ENCODE peak calls at places on chromosomes 7 and 10, in seven cellular contexts. One of them, this sample, is unnamed.

GRCh38 chr7:139231513-139232376 is 708 bp downstream of the UBN2 start:
- DNase-seq in endothelial cell: peak
- DNase-seq in HCT116: no peak
- DNase-seq in B cell: peak
- DNase-seq in AG09319: no peak
- DNase-seq in sigmoid colon: peak
- DNase-seq in upper lobe of right lung: peak
- DNase-seq in this sample: peak

GRCh38 chr7:55343002-55343781 is 21.9 kb upstream of the LANCL2 start:
- DNase-seq in B cell: no peak
- DNase-seq in AG09319: no peak
- DNase-seq in endothelial cell: no peak
- DNase-seq in sigmoid colon: no peak
- DNase-seq in upper lobe of right lung: no peak
- DNase-seq in HCT116: no peak
- DNase-seq in this sample: no peak

GRCh38 chr7:41219276-41219675 is 483.6 kb downstream of the INHBA start:
- DNase-seq in HCT116: no peak
- DNase-seq in B cell: no peak
- DNase-seq in endothelial cell: no peak
- DNase-seq in sigmoid colon: no peak
- DNase-seq in upper lobe of right lung: no peak
- DNase-seq in AG09319: no peak
- DNase-seq in this sample: no peak

GRCh38 chr10:62581351-62581750 is 207.2 kb downstream of the ZNF365 start:
- DNase-seq in AG09319: no peak
- DNase-seq in B cell: no peak
- DNase-seq in upper lobe of right lung: no peak
- DNase-seq in sigmoid colon: no peak
- DNase-seq in HCT116: no peak
- DNase-seq in endothelial cell: no peak
- DNase-seq in this sample: no peak

GRCh38 chr7:46839651-46840050 is 742.3 kb downstream of the TNS3 start:
- DNase-seq in sigmoid colon: no peak
- DNase-seq in upper lobe of right lung: no peak
- DNase-seq in HCT116: no peak
- DNase-seq in AG09319: no peak
- DNase-seq in endothelial cell: no peak
- DNase-seq in B cell: no peak
- DNase-seq in this sample: no peak

GRCh38 chr7:42843209-42843800 is 68.6 kb downstream of the C7orf25 start:
- DNase-seq in endothelial cell: peak
- DNase-seq in AG09319: no peak
- DNase-seq in HCT116: peak
- DNase-seq in B cell: no peak
- DNase-seq in upper lobe of right lung: peak
- DNase-seq in sigmoid colon: peak
- DNase-seq in this sample: peak

GRCh38 chr7:35349001-35349400 is 95.1 kb upstream of the TBX20 start:
- DNase-seq in sigmoid colon: no peak
- DNase-seq in B cell: no peak
- DNase-seq in endothelial cell: no peak
- DNase-seq in AG09319: no peak
- DNase-seq in upper lobe of right lung: no peak
- DNase-seq in HCT116: no peak
- DNase-seq in this sample: no peak

GRCh38 chr10:2232479-2232878 is 495.2 kb upstream of the ADARB2 start:
- DNase-seq in upper lobe of right lung: no peak
- DNase-seq in B cell: no peak
- DNase-seq in endothelial cell: no peak
- DNase-seq in sigmoid colon: no peak
- DNase-seq in HCT116: no peak
- DNase-seq in AG09319: no peak
- DNase-seq in this sample: no peak

GRCh38 chr7:36400023-36400422 is 10.4 kb downstream of the ANLN start:
- DNase-seq in AG09319: no peak
- DNase-seq in HCT116: no peak
- DNase-seq in sigmoid colon: no peak
- DNase-seq in endothelial cell: no peak
- DNase-seq in upper lobe of right lung: no peak
- DNase-seq in B cell: no peak
- DNase-seq in this sample: no peak

GRCh38 chr10:101044117-101044516 is 13.1 kb downstream of the SFXN3 start:
- DNase-seq in B cell: no peak
- DNase-seq in endothelial cell: no peak
- DNase-seq in HCT116: no peak
- DNase-seq in upper lobe of right lung: no peak
- DNase-seq in sigmoid colon: no peak
- DNase-seq in AG09319: no peak
- DNase-seq in this sample: no peak

GRCh38 chr7:64400401-64400800 is 86.6 kb downstream of the ZNF736 start:
- DNase-seq in upper lobe of right lung: no peak
- DNase-seq in endothelial cell: no peak
- DNase-seq in HCT116: no peak
- DNase-seq in AG09319: no peak
- DNase-seq in sigmoid colon: no peak
- DNase-seq in B cell: no peak
- DNase-seq in this sample: no peak

GRCh38 chr7:20310963-20311742 is 19.5 kb upstream of the ITGB8 start:
- DNase-seq in HCT116: peak
- DNase-seq in AG09319: no peak
- DNase-seq in endothelial cell: no peak
- DNase-seq in upper lobe of right lung: no peak
- DNase-seq in B cell: no peak
- DNase-seq in sigmoid colon: no peak
- DNase-seq in this sample: no peak

GRCh38 chr10:1274098-1274745 is 218.0 kb downstream of the WDR37 start:
- DNase-seq in upper lobe of right lung: no peak
- DNase-seq in sigmoid colon: no peak
- DNase-seq in endothelial cell: no peak
- DNase-seq in HCT116: no peak
- DNase-seq in B cell: no peak
- DNase-seq in AG09319: no peak
- DNase-seq in this sample: no peak

GRCh38 chr10:116469437-116469836 is 41.8 kb downstream of the PNLIPRP3 start:
- DNase-seq in endothelial cell: no peak
- DNase-seq in B cell: no peak
- DNase-seq in AG09319: no peak
- DNase-seq in upper lobe of right lung: no peak
- DNase-seq in HCT116: no peak
- DNase-seq in sigmoid colon: no peak
- DNase-seq in this sample: no peak

GRCh38 chr7:104328970-104329825 is 795 bp downstream of the LHFPL3 start:
- DNase-seq in HCT116: no peak
- DNase-seq in B cell: no peak
- DNase-seq in sigmoid colon: no peak
- DNase-seq in AG09319: no peak
- DNase-seq in upper lobe of right lung: no peak
- DNase-seq in endothelial cell: peak
- DNase-seq in this sample: peak

GRCh38 chr10:114590983-114591382 is 67.1 kb downstream of the ABLIM1 start:
- DNase-seq in HCT116: no peak
- DNase-seq in AG09319: no peak
- DNase-seq in sigmoid colon: no peak
- DNase-seq in B cell: no peak
- DNase-seq in upper lobe of right lung: no peak
- DNase-seq in endothelial cell: no peak
- DNase-seq in this sample: no peak
- TF ChIP-seq CTCF in HCT116: no peak
- TF ChIP-seq CTCF in AG09319: no peak
- TF ChIP-seq CTCF in sigmoid colon: no peak
- TF ChIP-seq CTCF in B cell: no peak
- TF ChIP-seq CTCF in upper lobe of right lung: no peak
- TF ChIP-seq CTCF in endothelial cell: no peak
- TF ChIP-seq CTCF in this sample: no peak

DNA sequence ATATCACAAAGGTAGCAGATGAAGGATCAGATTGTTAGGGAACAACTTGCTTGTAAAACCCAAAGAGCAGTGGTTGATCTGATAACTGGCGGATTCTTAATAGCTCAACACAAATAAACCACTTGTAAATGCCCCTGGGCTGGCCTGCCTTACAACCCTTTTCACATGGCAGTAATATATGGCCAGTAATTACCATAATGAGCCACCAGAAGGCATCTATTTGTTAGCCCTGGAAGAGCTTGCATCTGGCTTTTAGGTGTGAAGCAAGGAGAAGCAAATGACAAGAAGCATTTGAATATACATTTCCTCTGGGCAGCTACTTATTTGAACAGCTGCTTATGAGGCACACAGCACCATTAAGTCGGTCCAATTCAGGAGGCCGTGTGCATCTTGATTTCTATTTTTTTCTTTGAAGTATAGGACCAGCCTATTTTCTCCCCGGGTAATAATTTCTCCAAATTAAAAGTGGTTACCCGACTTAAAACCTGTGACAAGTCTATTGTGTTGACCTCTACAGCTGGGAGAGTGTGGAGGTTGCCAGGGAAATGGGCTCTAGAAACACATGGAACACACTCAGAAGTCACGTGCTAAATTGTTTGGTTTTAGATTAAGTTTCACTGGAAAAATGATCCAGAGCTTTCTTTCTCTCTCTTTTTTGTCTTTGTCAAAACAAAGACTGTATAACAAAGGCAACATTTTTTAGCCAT is 113.4 kb downstream of the SEM1 start:
- DNase-seq in HCT116: no peak
- DNase-seq in B cell: no peak
- DNase-seq in sigmoid colon: no peak
- DNase-seq in upper lobe of right lung: no peak
- DNase-seq in AG09319: no peak
- DNase-seq in endothelial cell: no peak
- DNase-seq in this sample: no peak
- TF ChIP-seq CTCF in HCT116: peak
- TF ChIP-seq CTCF in B cell: no peak
- TF ChIP-seq CTCF in sigmoid colon: no peak
- TF ChIP-seq CTCF in upper lobe of right lung: no peak
- TF ChIP-seq CTCF in AG09319: peak
- TF ChIP-seq CTCF in endothelial cell: peak
- TF ChIP-seq CTCF in this sample: no peak

GRCh38 chr10:32893431-32893830 is 64.6 kb downstream of the ITGB1 start:
- DNase-seq in sigmoid colon: peak
- DNase-seq in B cell: no peak
- DNase-seq in AG09319: no peak
- DNase-seq in HCT116: no peak
- DNase-seq in upper lobe of right lung: no peak
- DNase-seq in endothelial cell: no peak
- DNase-seq in this sample: no peak
- TF ChIP-seq CTCF in sigmoid colon: no peak
- TF ChIP-seq CTCF in B cell: no peak
- TF ChIP-seq CTCF in AG09319: no peak
- TF ChIP-seq CTCF in HCT116: peak
- TF ChIP-seq CTCF in upper lobe of right lung: no peak
- TF ChIP-seq CTCF in endothelial cell: peak
- TF ChIP-seq CTCF in this sample: no peak

GRCh38 chr10:72334832-72335393 is 19.8 kb downstream of the DNAJB12 start:
- DNase-seq in endothelial cell: no peak
- DNase-seq in B cell: peak
- DNase-seq in HCT116: no peak
- DNase-seq in AG09319: no peak
- DNase-seq in sigmoid colon: peak
- DNase-seq in upper lobe of right lung: peak
- DNase-seq in this sample: peak
- TF ChIP-seq CTCF in endothelial cell: no peak
- TF ChIP-seq CTCF in B cell: no peak
- TF ChIP-seq CTCF in HCT116: no peak
- TF ChIP-seq CTCF in AG09319: no peak
- TF ChIP-seq CTCF in sigmoid colon: no peak
- TF ChIP-seq CTCF in upper lobe of right lung: peak
- TF ChIP-seq CTCF in this sample: no peak

GRCh38 chr10:112631501-112632410 is 184.7 kb downstream of the VTI1A start:
- DNase-seq in B cell: no peak
- DNase-seq in sigmoid colon: no peak
- DNase-seq in HCT116: peak
- DNase-seq in endothelial cell: no peak
- DNase-seq in AG09319: no peak
- DNase-seq in upper lobe of right lung: no peak
- DNase-seq in this sample: no peak
- TF ChIP-seq CTCF in B cell: no peak
- TF ChIP-seq CTCF in sigmoid colon: no peak
- TF ChIP-seq CTCF in HCT116: no peak
- TF ChIP-seq CTCF in endothelial cell: no peak
- TF ChIP-seq CTCF in AG09319: no peak
- TF ChIP-seq CTCF in upper lobe of right lung: no peak
- TF ChIP-seq CTCF in this sample: no peak

GRCh38 chr10:77296534-77297369 is 340.9 kb downstream of the KCNMA1 start:
- DNase-seq in AG09319: no peak
- DNase-seq in endothelial cell: no peak
- DNase-seq in sigmoid colon: no peak
- DNase-seq in B cell: no peak
- DNase-seq in HCT116: no peak
- DNase-seq in upper lobe of right lung: no peak
- DNase-seq in this sample: no peak
- TF ChIP-seq CTCF in AG09319: no peak
- TF ChIP-seq CTCF in endothelial cell: peak
- TF ChIP-seq CTCF in sigmoid colon: no peak
- TF ChIP-seq CTCF in B cell: no peak
- TF ChIP-seq CTCF in HCT116: peak
- TF ChIP-seq CTCF in upper lobe of right lung: no peak
- TF ChIP-seq CTCF in this sample: no peak

This sample was measured in glutamatergic neuron.